ENCODE peak calls at places on chromosomes 5 and 9, in seven cellular contexts. L is H9, G is dorsolateral prefrontal cortex, O is transverse colon, Y is upper lobe of left lung, H is endothelial cell, S is GM20000. K is an unnamed sample.

GRCh38 chr5:110790673-110791072 is 51.9 kb downstream of the SLC25A46 start:
- DNase-seq in L (no peak), G (no peak), O (no peak), Y (no peak), H (no peak), S (no peak), K (no peak)

GRCh38 chr9:80995759-80996158 is 693.6 kb downstream of the TLE1 start:
- DNase-seq in L (no peak), G (no peak), O (no peak), Y (no peak), H (no peak), S (no peak), K (no peak)

GRCh38 chr9:121884057-121884512 is 209.0 kb downstream of the TTLL11 start:
- DNase-seq in L (no peak), G (no peak), O (no peak), Y (no peak), H (peak), S (no peak), K (peak)

GRCh38 chr9:121318631-121319393 is 50.9 kb downstream of the GSN start:
- DNase-seq in L (no peak), G (no peak), O (no peak), Y (peak), H (no peak), S (no peak), K (no peak)

GRCh38 chr5:149681922-149682321 is 48.2 kb upstream of the PPARGC1B start:
- DNase-seq in L (no peak), G (no peak), O (no peak), Y (no peak), H (no peak), S (no peak), K (no peak)

GRCh38 chr5:180785151-180785781 is 17.3 kb downstream of the MGAT1 start:
- DNase-seq in L (no peak), G (no peak), O (no peak), Y (peak), H (no peak), S (no peak), K (no peak)

GRCh38 chr5:93532370-93532769 is 48.6 kb downstream of the NR2F1-AS1 start:
- DNase-seq in L (no peak), G (no peak), O (peak), Y (no peak), H (no peak), S (no peak), K (no peak)

GRCh38 chr5:9337908-9338307 is 208.0 kb downstream of the SEMA5A start:
- DNase-seq in L (no peak), G (no peak), O (no peak), Y (no peak), H (no peak), S (no peak), K (no peak)

GRCh38 chr5:126794157-126794828 is 17.4 kb downstream of the LMNB1 start:
- DNase-seq in L (no peak), G (no peak), O (no peak), Y (no peak), H (no peak), S (no peak), K (no peak)

GRCh38 chr5:97412959-97413358 is 229.9 kb upstream of the RIOK2 start:
- DNase-seq in L (no peak), G (no peak), O (no peak), Y (no peak), H (no peak), S (no peak), K (no peak)

GRCh38 chr9:137296214-137297059 is 5.6 kb downstream of the NRARP start:
- DNase-seq in L (peak), G (no peak), O (peak), Y (peak), H (peak), S (no peak), K (peak)

GRCh38 chr5:180852510-180852909 is 8.6 kb downstream of the ZFP62 start:
- DNase-seq in L (no peak), G (no peak), O (no peak), Y (no peak), H (no peak), S (no peak), K (no peak)

GRCh38 chr9:134618823-134619454 is 22.7 kb upstream of the COL5A1 start:
- DNase-seq in L (peak), G (peak), O (no peak), Y (peak), H (no peak), S (no peak), K (no peak)

GRCh38 chr5:138632900-138633489 is 57.8 kb upstream of the HSPA9 start:
- DNase-seq in L (peak), G (peak), O (peak), Y (peak), H (peak), S (peak), K (peak)

GRCh38 chr5:73902327-73903051 is 276.5 kb downstream of the ARHGEF28 start:
- DNase-seq in L (no peak), G (peak), O (no peak), Y (no peak), H (peak), S (peak), K (no peak)

GRCh38 chr5:97042981-97043380 is 99.4 kb downstream of the LIX1 start:
- DNase-seq in L (no peak), G (no peak), O (no peak), Y (no peak), H (no peak), S (no peak), K (no peak)

GRCh38 chr9:71766663-71767062 is 1.6 kb downstream of the CEMIP2 start:
- DNase-seq in L (no peak), G (no peak), O (no peak), Y (no peak), H (no peak), S (peak), K (no peak)

GRCh38 chr5:135508496-135509005 is 27.2 kb downstream of the NEUROG1 start:
- DNase-seq in L (no peak), G (no peak), O (no peak), Y (no peak), H (no peak), S (no peak), K (peak)

GRCh38 chr5:138148811-138149210 is 9.6 kb upstream of the NME5 start:
- DNase-seq in L (no peak), G (no peak), O (peak), Y (no peak), H (no peak), S (no peak), K (no peak)

GRCh38 chr9:33687779-33688178 is 107.6 kb upstream of the PRSS3 start:
- DNase-seq in L (no peak), G (no peak), O (no peak), Y (no peak), H (no peak), S (no peak), K (no peak)

GRCh38 chr9:87702921-87703320 is 23.0 kb upstream of the CTSL start:
- DNase-seq in L (no peak), G (no peak), O (no peak), Y (no peak), H (no peak), S (no peak), K (no peak)

GRCh38 chr9:108720191-108720642 is 135.6 kb downstream of the ACTL7B start:
- DNase-seq in L (no peak), G (no peak), O (no peak), Y (no peak), H (no peak), S (no peak), K (no peak)

GRCh38 chr9:113528088-113528487 is 64.6 kb downstream of the RGS3 start:
- DNase-seq in L (no peak), G (no peak), O (peak), Y (no peak), H (no peak), S (no peak), K (no peak)

GRCh38 chr9:9605681-9606080 is 1007.1 kb downstream of the PTPRD start:
- DNase-seq in L (no peak), G (no peak), O (no peak), Y (no peak), H (no peak), S (no peak), K (no peak)

DNA sequence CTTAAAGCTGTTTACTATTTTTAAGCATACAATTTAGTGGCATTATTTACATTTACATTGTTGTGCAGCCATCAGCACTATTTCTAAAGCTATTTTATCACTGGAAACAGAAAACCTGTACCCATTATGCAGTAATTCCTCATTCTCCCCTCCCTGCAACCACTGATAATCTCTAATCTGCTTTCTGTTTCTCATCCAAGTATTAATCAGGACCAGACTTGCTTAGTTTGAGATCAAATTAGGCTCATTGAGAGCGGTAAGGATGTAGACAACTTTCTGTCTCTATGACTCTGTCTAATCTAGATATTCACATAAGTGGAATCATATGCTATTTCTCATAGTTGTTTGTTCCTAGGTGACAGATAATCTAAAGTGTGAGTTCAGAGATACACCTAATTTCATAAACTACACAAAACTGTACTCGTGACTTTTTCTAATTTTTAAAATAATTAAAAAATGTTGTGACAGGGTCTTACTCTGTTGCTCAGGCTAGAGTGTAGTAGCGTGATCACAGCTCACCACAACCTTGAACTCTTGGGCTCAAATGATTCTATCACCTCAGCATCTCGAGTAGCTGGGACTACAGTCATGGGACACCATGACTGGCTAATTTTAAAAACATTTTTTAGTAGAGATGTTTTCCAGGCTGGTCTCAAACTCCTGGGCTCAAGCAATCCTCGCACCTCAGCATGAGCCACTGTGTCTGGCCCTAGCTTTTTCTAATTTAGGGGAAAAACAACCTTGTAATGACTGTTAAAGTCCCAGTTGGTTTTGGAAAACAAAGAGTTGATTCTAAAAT is 37.6 kb downstream of the BDP1 start:
- DNase-seq in L (no peak), G (no peak), O (no peak), Y (no peak), H (no peak), S (no peak), K (no peak)
- TF ChIP-seq CTCF in L (no peak), G (no peak), O (no peak), Y (no peak), H (no peak), S (no peak), K (no peak)

DNA sequence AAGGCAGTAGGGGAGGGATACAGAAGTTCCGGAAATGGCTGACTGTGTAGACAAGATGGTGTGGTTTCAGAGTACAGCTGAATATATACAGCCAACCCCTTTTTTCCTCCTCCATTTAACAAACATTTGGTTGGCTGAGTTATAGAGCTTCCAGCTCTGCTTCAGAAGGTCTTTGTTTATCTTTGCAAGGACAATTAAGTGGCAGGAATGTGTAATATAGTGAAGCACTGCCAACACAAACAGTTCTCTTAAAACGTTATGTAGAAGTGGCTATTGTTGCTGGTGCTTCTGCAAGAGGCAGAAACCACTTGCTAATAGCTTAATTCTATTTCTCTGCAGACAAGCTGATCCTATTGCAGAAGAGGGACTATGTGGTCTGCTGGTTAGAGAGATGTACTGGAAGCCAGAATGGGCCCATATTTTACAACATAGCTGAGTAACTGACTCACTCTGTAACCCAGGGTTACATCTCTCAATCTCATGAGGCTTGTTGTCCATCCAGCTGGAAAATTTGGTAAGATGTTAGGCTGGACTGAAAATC is 62.7 kb upstream of the OSMR start:
- DNase-seq in L (no peak), G (no peak), O (no peak), Y (no peak), H (no peak), S (no peak), K (no peak)
- TF ChIP-seq CTCF in L (no peak), G (no peak), O (no peak), Y (no peak), H (no peak), S (no peak), K (no peak)

GRCh38 chr5:143016777-143017374 is 246.7 kb downstream of the ARHGAP26 start:
- DNase-seq in L (no peak), G (no peak), O (peak), Y (no peak), H (peak), S (peak), K (no peak)
- TF ChIP-seq CTCF in L (peak), G (peak), O (peak), Y (peak), H (peak), S (peak), K (peak)

GRCh38 chr9:99561435-99562262 is 260.0 kb upstream of the NR4A3 start:
- DNase-seq in L (no peak), G (no peak), O (no peak), Y (no peak), H (no peak), S (no peak), K (no peak)

GRCh38 chr9:99560561-99560960 is 261.1 kb upstream of the NR4A3 start:
- DNase-seq in L (no peak), G (no peak), O (no peak), Y (no peak), H (no peak), S (no peak), K (no peak)

GRCh38 chr9:99562263-99562565 is 259.5 kb upstream of the NR4A3 start:
- DNase-seq in L (no peak), G (no peak), O (no peak), Y (no peak), H (no peak), S (no peak), K (no peak)

GRCh38 chr9:99565203-99565602 is 256.5 kb upstream of the NR4A3 start:
- DNase-seq in L (no peak), G (peak), O (no peak), Y (peak), H (no peak), S (no peak), K (no peak)

GRCh38 chr9:99563364-99563763 is 258.3 kb upstream of the NR4A3 start:
- DNase-seq in L (no peak), G (no peak), O (no peak), Y (no peak), H (no peak), S (no peak), K (no peak)
- TF ChIP-seq CTCF in L (peak), G (no peak), O (no peak), Y (no peak), H (peak), S (no peak), K (peak)

DNA sequence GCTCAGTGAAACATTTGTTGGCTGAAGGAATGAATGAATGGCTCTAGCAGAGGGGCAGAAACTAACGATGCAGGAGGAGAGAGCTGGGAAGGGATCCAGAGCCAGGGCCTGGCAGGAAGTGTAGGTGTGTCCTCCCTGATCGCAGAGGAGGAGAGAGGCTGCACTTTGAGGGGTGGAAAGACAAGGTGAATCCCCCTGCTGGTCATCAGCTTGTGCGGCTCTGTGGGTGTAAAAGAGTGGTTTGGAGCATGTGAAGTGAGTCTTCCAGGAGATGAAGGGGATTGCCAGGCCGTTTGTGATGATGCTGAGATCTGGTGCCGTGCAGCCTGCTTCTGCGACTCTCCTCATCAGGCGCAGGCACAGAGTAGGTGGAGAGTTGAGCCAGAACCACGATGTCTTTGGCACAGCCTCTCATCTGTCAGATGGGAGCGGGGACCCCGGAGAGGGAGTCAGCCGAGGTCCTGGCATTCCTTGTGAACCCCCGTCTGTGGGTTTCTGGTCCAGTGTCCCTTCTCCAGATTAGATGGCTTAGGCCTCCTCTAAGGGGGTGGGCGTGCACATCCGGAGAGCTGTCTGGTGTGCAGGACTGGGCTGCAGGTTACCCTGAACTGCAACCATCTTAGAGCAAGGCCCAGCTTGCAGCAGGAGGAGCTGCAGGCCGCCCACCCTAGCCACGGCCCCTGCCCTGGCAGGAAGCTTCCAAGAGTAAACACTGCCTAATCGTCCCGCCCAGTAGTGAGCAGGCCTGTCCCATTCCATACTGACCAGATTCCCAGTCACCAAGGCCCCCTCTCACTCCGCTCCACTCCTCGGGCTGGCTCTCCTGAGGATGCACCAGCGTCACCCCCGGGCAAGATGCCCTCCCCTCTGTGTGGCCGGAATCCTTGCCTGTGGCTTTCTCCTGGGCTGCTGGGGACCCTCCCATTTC is at the start of gene ADAMTS13:
- DNase-seq in L (peak), G (no peak), O (no peak), Y (no peak), H (no peak), S (peak), K (no peak)
- TF ChIP-seq CTCF in L (peak), G (no peak), O (no peak), Y (no peak), H (no peak), S (no peak), K (no peak)

GRCh38 chr9:69121155-69122085 is 52.7 kb upstream of the TJP2 start:
- DNase-seq in L (peak), G (peak), O (peak), Y (peak), H (peak), S (peak), K (peak)
- TF ChIP-seq CTCF in L (no peak), G (peak), O (no peak), Y (no peak), H (no peak), S (no peak), K (no peak)

GRCh38 chr5:178431777-178432155 is 158.4 kb downstream of the COL23A1 start:
- DNase-seq in L (no peak), G (no peak), O (no peak), Y (no peak), H (no peak), S (no peak), K (no peak)

GRCh38 chr5:178431063-178431776 is 159.0 kb downstream of the COL23A1 start:
- DNase-seq in L (no peak), G (no peak), O (no peak), Y (no peak), H (no peak), S (no peak), K (peak)

GRCh38 chr5:178434016-178434761 is 156.0 kb downstream of the COL23A1 start:
- DNase-seq in L (no peak), G (no peak), O (no peak), Y (peak), H (no peak), S (no peak), K (no peak)

GRCh38 chr5:178433273-178433775 is 156.9 kb downstream of the COL23A1 start:
- DNase-seq in L (no peak), G (no peak), O (no peak), Y (no peak), H (no peak), S (no peak), K (no peak)

DNA sequence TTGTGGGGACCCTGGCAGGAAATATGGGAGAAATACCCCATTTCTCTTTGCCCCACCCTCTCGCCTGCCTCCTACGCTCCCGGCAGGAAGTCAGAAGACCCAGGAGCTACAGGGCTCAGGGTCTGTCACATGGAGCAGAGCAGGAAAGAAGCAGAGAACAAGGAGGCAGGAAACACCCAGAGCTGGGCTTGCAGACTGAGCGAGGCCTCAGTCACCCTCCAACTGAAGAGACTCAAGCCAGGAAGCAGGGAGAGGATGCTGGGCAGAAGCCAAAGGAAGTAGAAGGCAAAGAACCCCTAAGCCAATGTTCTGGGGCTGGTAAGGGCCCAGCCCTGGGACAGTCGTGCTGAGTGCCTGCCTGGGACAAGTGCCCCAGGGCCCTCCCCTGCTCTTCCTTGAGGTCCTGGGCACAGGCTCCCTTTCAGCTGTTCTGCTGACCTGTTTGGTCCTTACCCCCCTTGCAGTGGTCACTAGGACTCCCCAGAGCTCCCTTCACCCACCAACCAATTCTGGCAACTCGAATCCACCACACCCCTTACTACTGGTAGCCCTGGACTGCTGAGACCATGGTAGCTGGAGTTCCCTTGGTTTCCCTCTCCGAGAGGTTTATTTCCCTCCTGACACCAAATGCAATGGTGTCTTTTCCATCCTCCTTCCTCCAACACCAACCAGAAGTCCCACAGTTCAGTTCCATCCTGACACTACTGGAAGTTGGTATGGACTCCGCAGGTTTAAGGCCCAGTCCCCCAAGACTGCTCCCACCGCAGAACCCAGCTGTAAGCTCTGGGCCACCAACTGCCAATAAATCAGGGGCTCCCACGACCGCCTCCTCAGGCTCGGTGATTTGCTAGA is 157.5 kb downstream of the COL23A1 start:
- DNase-seq in L (no peak), G (no peak), O (no peak), Y (no peak), H (no peak), S (no peak), K (no peak)
- TF ChIP-seq CTCF in L (no peak), G (no peak), O (no peak), Y (no peak), H (no peak), S (no peak), K (no peak)

GRCh38 chr9:115202960-115203751 is 85.2 kb upstream of the TNC start:
- DNase-seq in L (no peak), G (no peak), O (peak), Y (no peak), H (no peak), S (no peak), K (no peak)
- TF ChIP-seq CTCF in L (no peak), G (no peak), O (no peak), Y (no peak), H (no peak), S (no peak), K (no peak)